ENCODE peak calls at places on chromosomes 6 and 20, in five cellular contexts. S is GM12878, C is SK-N-SH, B is HepG2, X is K562. N is an unnamed sample.

GRCh38 chr20:50762435-50763201 is 31.2 kb downstream of the PARD6B start:
- DNase-seq in C (peak), B (peak), X (no peak), S (no peak), N (peak)

GRCh38 chr6:56891754-56892153 is 63.2 kb upstream of the BEND6 start:
- DNase-seq in C (no peak), X (no peak), B (no peak), S (no peak), N (peak)

GRCh38 chr6:80550271-80550670 is 443.8 kb downstream of the BCKDHB start:
- DNase-seq in B (no peak), S (no peak), C (no peak), X (no peak), N (no peak)

GRCh38 chr6:162904069-162904663 is 176.4 kb downstream of the PACRG start:
- DNase-seq in C (no peak), B (no peak), X (no peak), S (no peak), N (no peak)

GRCh38 chr6:167405778-167406532 is 81.1 kb downstream of the TTLL2 start:
- DNase-seq in S (no peak), B (no peak), X (no peak), C (no peak), N (no peak)

GRCh38 chr6:165119231-165120020 is 190.0 kb downstream of the C6orf118 start:
- DNase-seq in X (no peak), B (no peak), C (no peak), S (no peak), N (no peak)

GRCh38 chr6:3325210-3325609 is 66.5 kb downstream of the PSMG4 start:
- DNase-seq in B (no peak), X (no peak), S (no peak), C (peak), N (peak)

GRCh38 chr6:4253604-4254211 is 118.3 kb upstream of the ECI2 start:
- DNase-seq in S (no peak), B (peak), C (no peak), X (no peak), N (peak)

GRCh38 chr6:37554480-37554819 is 54.8 kb upstream of the CCDC167 start:
- DNase-seq in C (no peak), S (no peak), B (no peak), X (no peak), N (peak)

GRCh38 chr20:64056639-64056888 is 6.4 kb upstream of the TCEA2 start:
- DNase-seq in S (no peak), B (peak), X (no peak), C (no peak), N (no peak)

GRCh38 chr6:130377911-130378310 is 12.1 kb downstream of the TMEM200A start:
- DNase-seq in S (no peak), C (no peak), X (no peak), B (no peak), N (no peak)

GRCh38 chr6:159170999-159171712 is 2.0 kb downstream of the FNDC1 start:
- DNase-seq in C (no peak), X (no peak), S (no peak), B (no peak), N (peak)

GRCh38 chr6:34015576-34015975 is 130.3 kb downstream of the GRM4 start:
- DNase-seq in C (no peak), S (no peak), B (no peak), X (no peak), N (no peak)

GRCh38 chr20:7702141-7702540 is 238.1 kb downstream of the HAO1 start:
- DNase-seq in B (no peak), S (no peak), C (no peak), X (no peak), N (no peak)

GRCh38 chr20:36584018-36584481 is 10.7 kb downstream of the TGIF2 start:
- DNase-seq in B (no peak), C (no peak), X (no peak), S (no peak), N (no peak)

GRCh38 chr6:80174931-80175572 is 68.6 kb downstream of the BCKDHB start:
- DNase-seq in C (no peak), S (no peak), X (no peak), B (no peak), N (peak)

GRCh38 chr20:63734946-63735858 is 1.3 kb upstream of the LIME1 start:
- DNase-seq in X (peak), S (no peak), C (peak), B (no peak), N (no peak)

GRCh38 chr6:151592449-151593169 is 98.8 kb downstream of the CCDC170 start:
- DNase-seq in X (no peak), B (peak), S (no peak), C (no peak), N (no peak)

GRCh38 chr6:64985726-64986125 is 721.3 kb downstream of the EYS start:
- DNase-seq in X (no peak), C (no peak), B (no peak), S (no peak), N (no peak)

GRCh38 chr20:6506906-6507305 is 260.6 kb upstream of the BMP2 start:
- DNase-seq in C (no peak), S (no peak), X (no peak), B (no peak), N (peak)

GRCh38 chr20:37349517-37350491 is 3.9 kb downstream of the SRC start:
- DNase-seq in X (no peak), S (no peak), B (no peak), C (peak), N (peak)

GRCh38 chr6:75882734-75883133 is 133.7 kb downstream of the MYO6 start:
- DNase-seq in C (no peak), B (no peak), S (no peak), X (no peak), N (peak)

GRCh38 chr20:47319517-47320252 is 36.8 kb downstream of the ZMYND8 start:
- DNase-seq in X (no peak), S (no peak), C (no peak), B (no peak), N (peak)

GRCh38 chr6:85726206-85726605 is 83.5 kb upstream of the SYNCRIP start:
- DNase-seq in S (no peak), C (no peak), X (no peak), B (no peak), N (no peak)

GRCh38 chr6:74343804-74344203 is 647.8 kb downstream of the CD109 start:
- DNase-seq in S (no peak), X (no peak), C (peak), B (peak), N (no peak)

GRCh38 chr20:5734559-5735137 is 15.6 kb upstream of the SHLD1 start:
- DNase-seq in B (no peak), C (no peak), S (no peak), X (no peak), N (peak)

GRCh38 chr6:87870606-87871005 is 168.6 kb upstream of the AKIRIN2 start:
- DNase-seq in X (no peak), S (no peak), C (no peak), B (no peak), N (no peak)

GRCh38 chr6:117613920-117614535 is 11.7 kb upstream of the GOPC start:
- DNase-seq in B (no peak), S (no peak), C (no peak), X (no peak), N (no peak)

GRCh38 chr20:41717464-41717863 is 99.3 kb upstream of the CHD6 start:
- DNase-seq in B (no peak), X (no peak), S (no peak), C (peak), N (no peak)

GRCh38 chr6:76752841-76753240 is 680.4 kb upstream of the IMPG1 start:
- DNase-seq in B (no peak), X (no peak), S (no peak), C (no peak), N (no peak)

GRCh38 chr20:40583195-40583594 is 105.8 kb downstream of the MAFB start:
- DNase-seq in C (no peak), B (no peak), X (no peak), S (no peak), N (no peak)

GRCh38 chr20:24483435-24484080 is 14.1 kb downstream of the SYNDIG1 start:
- DNase-seq in B (no peak), S (no peak), C (no peak), X (no peak), N (no peak)

GRCh38 chr6:1904494-1904854 is 294.8 kb downstream of the FOXC1 start:
- DNase-seq in S (no peak), B (no peak), C (peak), X (no peak), N (no peak)

GRCh38 chr6:130381012-130381411 is 15.2 kb downstream of the TMEM200A start:
- DNase-seq in C (no peak), S (no peak), X (no peak), B (no peak), N (no peak)

GRCh38 chr6:307065-307814 is 15.0 kb downstream of the DUSP22 start:
- DNase-seq in X (no peak), B (no peak), S (no peak), C (no peak), N (no peak)

GRCh38 chr6:138431276-138432062 is 27.4 kb downstream of the HEBP2 start:
- DNase-seq in S (no peak), B (no peak), C (no peak), X (no peak), N (no peak)

DNA sequence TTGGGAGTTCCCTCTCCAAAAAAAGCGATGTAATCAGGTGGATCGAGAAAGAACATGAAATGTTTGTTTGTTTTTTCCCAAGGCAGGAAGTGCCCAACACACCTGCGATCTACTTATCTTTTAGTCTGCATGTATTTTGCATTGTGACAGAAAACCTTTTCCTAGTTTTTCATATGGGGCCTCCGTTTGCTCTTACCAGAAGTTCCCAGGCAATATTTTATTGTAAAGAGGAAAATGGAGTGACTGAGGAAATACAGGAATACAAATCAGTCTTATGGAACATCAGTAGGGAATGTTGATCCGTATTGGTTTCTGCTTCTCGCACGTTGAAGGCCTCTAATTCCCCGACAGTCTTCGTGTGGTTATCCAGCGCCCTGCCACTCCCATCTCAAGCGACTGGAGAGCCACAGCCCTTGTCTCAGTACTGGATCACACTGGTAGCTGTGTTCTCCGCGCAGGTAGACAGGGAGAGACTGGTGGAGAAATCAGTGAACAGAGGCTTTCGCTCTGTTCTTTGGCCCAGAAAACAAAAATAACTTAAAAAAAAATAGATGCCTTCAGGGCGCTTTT is 107.4 kb downstream of the TRIM27 start:
- DNase-seq in C (no peak), B (no peak), S (no peak), X (no peak), N (no peak)
- TF ChIP-seq RAD21 in C (no peak), B (no peak), S (no peak), X (no peak), N (no peak)

GRCh38 chr6:44386364-44386928 is 1.1 kb upstream of the CDC5L start:
- DNase-seq in X (no peak), B (no peak), C (peak), S (no peak), N (no peak)
- TF ChIP-seq MXI1 in X (no peak), B (no peak), C (no peak), S (no peak), N (no peak)

GRCh38 chr6:25263602-25264001 is 15.6 kb upstream of the CARMIL1 start:
- DNase-seq in B (no peak), X (no peak), C (no peak), S (no peak), N (peak)
- TF ChIP-seq RAD21 in B (no peak), X (no peak), C (no peak), S (no peak), N (no peak)

DNA sequence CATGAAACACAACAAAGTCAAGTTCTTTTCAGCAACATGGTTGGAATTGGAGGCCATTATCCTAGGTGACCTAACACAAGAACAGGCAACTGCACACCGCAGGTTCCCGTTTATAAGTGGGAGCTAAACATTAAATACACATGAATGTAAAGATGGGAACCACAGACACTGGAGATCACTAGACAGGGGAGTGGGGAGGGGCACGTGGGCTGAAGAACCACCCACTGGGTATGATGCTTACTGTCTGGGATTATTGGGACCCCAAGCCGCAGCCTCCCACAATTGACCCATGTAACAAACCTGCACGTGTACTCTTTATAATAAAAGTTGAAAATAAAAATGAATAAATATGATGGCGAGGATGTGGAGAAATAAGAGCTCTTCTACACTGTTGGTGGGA is 8.6 kb upstream of the RAET1G start:
- DNase-seq in C (no peak), S (no peak), B (no peak), X (no peak), N (no peak)
- TF ChIP-seq MXI1 in C (no peak), S (no peak), B (no peak), X (no peak), N (no peak)

DNA sequence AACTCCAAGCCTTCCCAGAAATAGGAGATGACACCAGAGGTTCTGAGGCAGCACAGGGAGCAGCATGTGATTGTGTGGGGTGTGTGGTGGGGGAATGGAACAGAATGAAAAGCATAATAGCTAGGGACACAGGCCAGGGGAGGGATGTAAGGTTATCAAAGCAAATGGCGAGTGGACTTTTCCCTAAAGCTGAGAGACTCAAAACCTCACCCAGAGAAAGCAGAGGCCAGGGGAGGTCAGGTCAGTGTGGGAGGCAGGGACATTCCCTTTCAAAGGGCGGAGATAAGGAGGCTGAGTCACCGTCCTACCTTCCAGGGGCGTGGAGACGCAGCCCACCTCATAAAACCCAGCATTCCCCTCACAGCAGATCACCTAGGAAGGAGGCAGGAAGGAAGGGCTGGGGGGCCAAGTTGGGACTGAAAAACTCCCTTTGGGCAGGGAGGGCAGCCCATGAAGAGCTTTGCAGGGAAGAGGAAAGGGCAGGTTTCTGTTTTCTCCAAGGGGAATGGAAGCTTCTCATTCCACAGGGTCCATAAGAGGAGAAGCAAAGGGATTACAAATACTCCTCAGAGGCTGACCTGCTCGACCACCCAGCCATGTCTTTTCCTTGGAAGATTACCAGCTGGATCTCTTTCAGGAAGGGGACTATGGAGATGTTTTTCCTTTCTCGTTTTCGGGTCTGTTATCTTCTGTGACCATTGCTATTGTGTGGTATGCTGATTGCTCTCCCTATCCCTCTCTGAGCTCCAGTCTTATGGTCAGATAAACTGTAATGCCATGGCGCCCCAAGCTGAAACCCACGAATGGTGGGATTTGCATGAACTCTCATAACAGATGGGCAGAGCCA is 9.6 kb upstream of the LY6G5C start:
- DNase-seq in C (no peak), S (no peak), X (peak), B (no peak), N (no peak)
- TF ChIP-seq RAD21 in C (no peak), S (no peak), X (peak), B (no peak), N (no peak)

GRCh38 chr6:102961902-102962301 is 1568.4 kb downstream of the GRIK2 start:
- DNase-seq in B (no peak), S (no peak), X (no peak), C (no peak), N (no peak)
- TF ChIP-seq MXI1 in B (no peak), S (no peak), X (no peak), C (no peak), N (no peak)

GRCh38 chr20:709864-710761 is 34.5 kb upstream of the SCRT2 start:
- DNase-seq in B (no peak), S (no peak), C (peak), X (no peak), N (no peak)
- TF ChIP-seq RAD21 in B (no peak), S (no peak), C (no peak), X (no peak), N (no peak)

GRCh38 chr20:39190666-39191570 is 228.8 kb downstream of the DHX35 start:
- DNase-seq in S (no peak), C (no peak), X (no peak), B (peak), N (peak)

GRCh38 chr20:39195495-39196129 is 233.5 kb downstream of the DHX35 start:
- DNase-seq in C (peak), B (no peak), X (peak), S (no peak), N (no peak)
- TF ChIP-seq MXI1 in C (no peak), B (no peak), X (no peak), S (no peak), N (no peak)

GRCh38 chr6:32941412-32941784 is 570 bp upstream of the HLA-DMB start:
- DNase-seq in X (no peak), B (no peak), S (peak), C (no peak), N (no peak)
- TF ChIP-seq RAD21 in X (no peak), B (no peak), S (no peak), C (no peak), N (no peak)